ENCODE peak calls at places on chromosome 11, in eight cellular contexts. X is GM12892, P is heart left ventricle, Q is H54, M is ovary, J is IMR-90, D is H1, T is uterus. A is an unnamed sample.

GRCh38 chr11:8699903-8700302 is 17.3 kb downstream of the RPL27A start:
- DNase-seq in X (no peak), P (no peak), Q (peak; percentile 84), M (peak; percentile 23), J (peak; percentile 55), D (no peak), T (peak; percentile 16), A (no peak)

GRCh38 chr11:121802542-121802941 is 313.5 kb downstream of the BLID start:
- DNase-seq in X (no peak), P (peak; percentile 41), Q (no peak), M (peak; percentile 76), J (peak; percentile 19), D (peak; percentile 27), T (no peak), A (no peak)

GRCh38 chr11:128949791-128950454 is 7.3 kb upstream of the TP53AIP1 start:
- DNase-seq in X (no peak), P (no peak), Q (no peak), M (no peak), J (no peak), D (no peak), T (no peak), A (no peak)

GRCh38 chr11:19838994-19839768 is 126.5 kb downstream of the NAV2 start:
- DNase-seq in X (no peak), P (no peak), Q (no peak), M (no peak), J (peak; percentile 17), D (no peak), T (no peak), A (no peak)

GRCh38 chr11:2290351-2290841 is 11.3 kb downstream of the C11orf21 start:
- DNase-seq in X (no peak), P (no peak), Q (peak; percentile 52), M (no peak), J (no peak), D (no peak), T (no peak), A (peak; percentile 58)

GRCh38 chr11:45021692-45022130 is 71.0 kb upstream of the TP53I11 start:
- DNase-seq in X (no peak), P (peak; percentile 79), Q (no peak), M (peak; percentile 51), J (peak; percentile 16), D (no peak), T (peak; percentile 25), A (peak; percentile 85)

GRCh38 chr11:103923473-103923931 is 112.9 kb upstream of the DDI1 start:
- DNase-seq in X (no peak), P (no peak), Q (no peak), M (no peak), J (no peak), D (no peak), T (no peak), A (no peak)

GRCh38 chr11:35549787-35550186 is 24.4 kb upstream of the PAMR1 start:
- DNase-seq in X (no peak), P (no peak), Q (peak; percentile 59), M (no peak), J (peak; percentile 99), D (no peak), T (no peak), A (no peak)

GRCh38 chr11:41222236-41222635 is 237.2 kb downstream of the LRRC4C start:
- DNase-seq in X (no peak), P (no peak), Q (no peak), M (no peak), J (no peak), D (no peak), T (no peak), A (no peak)

GRCh38 chr11:114090976-114091375 is 31.5 kb downstream of the ZBTB16 start:
- DNase-seq in X (no peak), P (no peak), Q (no peak), M (no peak), J (no peak), D (no peak), T (no peak), A (no peak)

GRCh38 chr11:74011360-74012071 is 2.6 kb upstream of the UCP3 start:
- DNase-seq in X (no peak), P (no peak), Q (no peak), M (no peak), J (peak; percentile 38), D (no peak), T (no peak), A (peak; percentile 66)

GRCh38 chr11:125338886-125339811 is 156.9 kb downstream of the FEZ1 start:
- DNase-seq in X (no peak), P (peak; percentile 58), Q (no peak), M (peak; percentile 47), J (no peak), D (no peak), T (peak; percentile 77), A (no peak)

GRCh38 chr11:60925685-60926267 is 1.5 kb downstream of the TMEM132A start:
- DNase-seq in X (no peak), P (no peak), Q (peak; percentile 95), M (no peak), J (peak; percentile 89), D (no peak), T (no peak), A (no peak)

GRCh38 chr11:121890377-121890776 is 225.6 kb downstream of the BLID start:
- DNase-seq in X (no peak), P (no peak), Q (no peak), M (no peak), J (peak; percentile 80), D (no peak), T (no peak), A (no peak)

GRCh38 chr11:116793476-116794096 is 1.9 kb upstream of the APOA5 start:
- DNase-seq in X (no peak), P (no peak), Q (no peak), M (no peak), J (peak; percentile 16), D (no peak), T (no peak), A (no peak)

GRCh38 chr11:72483412-72484186 is 49.3 kb upstream of the CLPB start:
- DNase-seq in X (no peak), P (peak; percentile 10), Q (no peak), M (no peak), J (peak; percentile 50), D (no peak), T (no peak), A (no peak)

GRCh38 chr11:867856-868358 is 25.3 kb downstream of the TSPAN4 start:
- DNase-seq in X (no peak), P (no peak), Q (no peak), M (no peak), J (no peak), D (no peak), T (no peak), A (no peak)

GRCh38 chr11:130729678-130730300 is 186.5 kb downstream of the SNX19 start:
- DNase-seq in X (no peak), P (no peak), Q (no peak), M (no peak), J (no peak), D (no peak), T (no peak), A (no peak)

GRCh38 chr11:25742800-25743199 is 589.1 kb upstream of the ANO3 start:
- DNase-seq in X (no peak), P (no peak), Q (no peak), M (no peak), J (no peak), D (no peak), T (no peak), A (no peak)

GRCh38 chr11:25741886-25742285 is 590.0 kb upstream of the ANO3 start:
- DNase-seq in X (no peak), P (no peak), Q (no peak), M (no peak), J (no peak), D (no peak), T (no peak), A (no peak)

GRCh38 chr11:25734592-25735211 is 597.2 kb upstream of the ANO3 start:
- DNase-seq in X (no peak), P (no peak), Q (no peak), M (no peak), J (peak; percentile 19), D (no peak), T (no peak), A (no peak)

GRCh38 chr11:25733777-25734176 is 598.2 kb upstream of the ANO3 start:
- DNase-seq in X (no peak), P (no peak), Q (no peak), M (no peak), J (no peak), D (no peak), T (no peak), A (no peak)

DNA sequence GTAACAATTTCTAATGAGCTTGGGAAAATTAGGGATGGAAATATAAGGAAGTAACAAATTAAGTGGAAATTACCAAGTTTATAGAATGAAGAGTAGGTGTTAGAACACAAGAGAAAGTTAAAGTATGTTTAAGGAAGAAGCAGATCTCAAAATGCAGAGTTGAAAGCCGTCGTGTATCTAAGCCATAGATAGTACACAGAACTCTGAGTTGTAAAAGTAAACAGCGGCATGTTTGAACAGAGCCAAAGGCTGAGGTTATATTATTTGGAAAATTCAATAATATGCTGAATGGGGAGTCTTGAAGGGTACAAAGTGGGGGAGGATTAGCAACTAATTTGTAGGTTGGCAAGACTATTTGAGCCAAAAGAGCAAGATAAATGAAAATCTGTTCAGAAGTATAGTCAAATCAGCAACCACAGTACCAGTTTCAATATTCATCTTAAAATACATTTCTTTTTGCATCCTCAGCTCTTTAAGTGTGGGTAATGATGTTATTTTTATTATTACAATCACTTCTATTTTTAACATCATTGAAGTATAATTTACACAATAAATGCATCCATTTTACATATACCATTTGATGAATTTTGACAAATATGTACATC is 594.8 kb upstream of the ANO3 start:
- DNase-seq in X (no peak), P (no peak), Q (no peak), M (no peak), J (no peak), D (no peak), T (no peak), A (no peak)
- TF ChIP-seq POLR2A in X (no peak), P (no peak), Q (no peak), M (no peak), J (no peak), D (no peak), T (no peak), A (no peak)

GRCh38 chr11:102111787-102112653 is 1.8 kb downstream of the YAP1 start:
- DNase-seq in X (no peak), P (peak; percentile 39), Q (peak; percentile 56), M (no peak), J (peak; percentile 94), D (peak; percentile 7), T (peak; percentile 59), A (no peak)
- TF ChIP-seq POLR2A in X (no peak), P (no peak), Q (no peak), M (no peak), J (peak; percentile 84), D (peak; percentile 11), T (peak; percentile 9), A (no peak)

DNA sequence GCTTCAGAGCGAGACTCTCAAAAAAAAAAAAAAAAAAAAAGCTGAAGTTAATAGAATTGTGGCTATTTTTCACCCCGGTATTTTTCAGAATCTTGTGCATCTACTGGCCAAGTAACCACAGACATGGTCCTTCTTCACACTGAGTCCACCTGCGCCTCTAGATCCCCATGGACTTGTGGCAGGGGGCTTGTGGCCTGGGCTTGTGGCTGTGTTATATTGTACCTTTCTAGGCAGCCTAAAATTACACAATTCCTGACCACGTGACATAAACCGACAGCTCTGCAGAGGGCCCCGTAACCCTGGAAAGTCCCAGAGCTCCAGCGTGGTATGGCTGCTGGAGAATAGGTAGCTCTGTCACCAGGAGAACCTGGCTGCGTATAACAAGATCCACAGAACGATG is 10.9 kb upstream of the NAALADL1 start:
- DNase-seq in X (no peak), P (no peak), Q (no peak), M (no peak), J (peak; percentile 16), D (no peak), T (no peak), A (no peak)
- TF ChIP-seq POLR2A in X (no peak), P (no peak), Q (no peak), M (no peak), J (no peak), D (no peak), T (no peak), A (no peak)

GRCh38 chr11:62727833-62728721 is at the start of gene TTC9C:
- DNase-seq in X (peak; percentile 58), P (peak; percentile 92), Q (peak; percentile 64), M (peak; percentile 85), J (peak; percentile 97), D (peak; percentile 74), T (peak; percentile 94), A (peak; percentile 93)
- TF ChIP-seq POLR2A in X (peak; percentile 69), P (peak; percentile 78), Q (peak; percentile 28), M (peak; percentile 52), J (peak; percentile 58), D (peak; percentile 33), T (peak; percentile 62), A (no peak)